ENCODE peak calls at places on chromosomes 11 and 22, in ten cellular contexts. Q is HCT116, J is lung, R is cardiac muscle cell, U is heart right ventricle, K is pancreas, G is astrocyte, F is tibial nerve, H is AG04450, T is tibial artery. D is an unnamed sample.

GRCh38 chr11:124766156-124766555 is 4.1 kb upstream of the ESAM start:
- DNase-seq in K (no peak), R (no peak), Q (no peak), J (no peak), F (no peak), H (no peak), G (no peak), U (no peak), T (no peak), D (no peak)

GRCh38 chr11:113184498-113184897 is 129.9 kb upstream of the TTC12 start:
- DNase-seq in G (peak), Q (no peak), T (no peak), H (no peak), J (no peak), U (no peak), R (no peak), F (no peak), K (no peak), D (no peak)

GRCh38 chr11:78365381-78365792 is 52.2 kb downstream of the GAB2 start:
- DNase-seq in R (peak), U (no peak), T (no peak), J (peak), F (no peak), G (peak), K (no peak), H (no peak), Q (peak), D (no peak)

GRCh38 chr11:47259178-47259977 is 1.6 kb downstream of the NR1H3 start:
- DNase-seq in F (no peak), U (peak), T (no peak), K (no peak), Q (no peak), R (peak), G (no peak), J (no peak), H (no peak), D (peak)

GRCh38 chr11:1138053-1138452 is 19.7 kb upstream of the MUC5AC start:
- DNase-seq in U (no peak), G (peak), Q (no peak), K (no peak), H (no peak), R (no peak), F (no peak), T (no peak), J (no peak), D (no peak)

GRCh38 chr22:29456211-29456671 is 17.9 kb downstream of the RFPL1 start:
- DNase-seq in H (no peak), R (no peak), U (no peak), F (no peak), J (no peak), T (peak), Q (no peak), G (peak), K (no peak), D (no peak)

GRCh38 chr11:3959015-3959917 is 103.8 kb downstream of the STIM1 start:
- DNase-seq in F (no peak), U (no peak), Q (no peak), J (no peak), R (no peak), T (no peak), G (peak), K (no peak), H (no peak), D (no peak)

GRCh38 chr11:108781921-108782320 is 117.1 kb downstream of the DDX10 start:
- DNase-seq in Q (no peak), F (no peak), K (no peak), G (no peak), R (no peak), J (no peak), U (no peak), H (no peak), T (no peak), D (no peak)

GRCh38 chr11:114307524-114308203 is 11.5 kb downstream of the NNMT start:
- DNase-seq in F (peak), U (peak), R (no peak), K (no peak), H (no peak), T (peak), G (peak), J (peak), Q (no peak), D (no peak)

GRCh38 chr11:19079643-19080440 is 19.3 kb upstream of the MRGPRX2 start:
- DNase-seq in K (no peak), G (peak), F (no peak), J (no peak), H (no peak), Q (peak), R (no peak), U (no peak), T (no peak), D (peak)

GRCh38 chr11:69912161-69912910 is 93.1 kb upstream of the FGF3 start:
- DNase-seq in U (no peak), J (no peak), Q (no peak), K (no peak), H (no peak), F (no peak), T (peak), G (no peak), R (no peak), D (no peak)

GRCh38 chr11:102430158-102430836 is 22.3 kb downstream of the TMEM123 start:
- DNase-seq in Q (no peak), K (no peak), J (no peak), U (no peak), H (no peak), F (no peak), G (peak), R (no peak), T (no peak), D (no peak)

GRCh38 chr11:47443028-47443700 is 5.8 kb downstream of the RAPSN start:
- DNase-seq in R (no peak), H (no peak), G (no peak), K (no peak), Q (no peak), U (no peak), J (no peak), T (no peak), F (no peak), D (no peak)

GRCh38 chr11:5138256-5138655 is at the start of gene OR52A5:
- DNase-seq in J (no peak), T (no peak), H (no peak), R (no peak), F (no peak), Q (no peak), G (no peak), U (no peak), K (no peak), D (no peak)

GRCh38 chr11:5131584-5132335 is 6.4 kb downstream of the OR52A5 start:
- DNase-seq in U (no peak), K (no peak), F (no peak), G (no peak), T (no peak), R (no peak), Q (no peak), J (no peak), H (no peak), D (no peak)

GRCh38 chr11:5136246-5136645 is 1.9 kb downstream of the OR52A5 start:
- DNase-seq in R (no peak), F (no peak), G (no peak), J (no peak), T (no peak), H (no peak), K (no peak), Q (no peak), U (no peak), D (no peak)
- H3K4me3 ChIP-seq in R (no peak), F (no peak), G (no peak), J (no peak), T (no peak), H (no peak), K (no peak), Q (no peak), U (no peak), D (no peak)

GRCh38 chr11:11772865-11773515 is 68.8 kb upstream of the USP47 start:
- DNase-seq in H (no peak), G (no peak), T (no peak), Q (no peak), R (no peak), K (no peak), U (no peak), F (no peak), J (no peak), D (no peak)
- H3K27ac ChIP-seq in H (no peak), G (no peak), T (no peak), Q (no peak), R (no peak), K (no peak), U (no peak), F (no peak), J (no peak), D (no peak)

DNA sequence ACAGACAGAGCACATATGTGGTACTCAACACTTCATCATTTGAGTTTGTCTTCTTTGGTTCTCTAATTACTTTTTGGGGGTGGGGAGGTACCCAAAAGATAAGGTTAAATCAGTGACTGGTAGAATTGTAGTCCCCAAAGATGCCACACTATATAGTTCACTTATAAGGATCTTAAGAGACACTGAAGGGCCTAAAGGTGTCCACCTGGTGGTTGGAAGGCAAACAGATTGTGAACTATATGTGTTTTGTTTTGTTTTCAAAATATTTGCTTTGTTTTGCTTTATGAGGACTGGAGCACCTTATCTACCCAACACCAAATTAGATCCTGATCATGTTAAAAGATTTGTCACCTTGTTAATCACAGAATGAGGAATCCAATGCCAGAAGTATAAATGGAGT is 136.1 kb downstream of the DCDC1 start:
- DNase-seq in J (no peak), G (no peak), K (no peak), R (no peak), U (no peak), H (no peak), Q (peak), F (no peak), T (no peak), D (no peak)
- TF ChIP-seq CTCF in J (no peak), G (peak), K (no peak), R (peak), U (no peak), H (no peak), Q (peak), F (no peak), T (no peak), D (no peak)

GRCh38 chr11:16610738-16611388 is 127.6 kb upstream of the C11orf58 start:
- DNase-seq in Q (no peak), U (no peak), F (no peak), J (no peak), R (peak), H (no peak), G (no peak), T (no peak), K (no peak), D (no peak)

GRCh38 chr11:16609769-16610168 is 128.7 kb upstream of the C11orf58 start:
- DNase-seq in K (no peak), R (no peak), J (no peak), U (no peak), T (no peak), G (no peak), Q (no peak), H (no peak), F (no peak), D (no peak)

GRCh38 chr11:16611395-16612233 is 126.8 kb upstream of the C11orf58 start:
- DNase-seq in J (no peak), G (no peak), R (peak), F (no peak), U (no peak), K (no peak), T (no peak), Q (no peak), H (no peak), D (no peak)

GRCh38 chr11:16612234-16612571 is 126.2 kb upstream of the C11orf58 start:
- DNase-seq in F (no peak), R (no peak), J (no peak), H (no peak), G (no peak), T (no peak), U (no peak), K (no peak), Q (no peak), D (no peak)

GRCh38 chr11:16610213-16610737 is 128.2 kb upstream of the C11orf58 start:
- DNase-seq in T (no peak), K (no peak), Q (no peak), G (no peak), H (no peak), F (no peak), J (no peak), R (no peak), U (no peak), D (no peak)
- H3K4me3 ChIP-seq in T (no peak), K (no peak), Q (no peak), G (no peak), H (no peak), F (no peak), J (no peak), R (no peak), U (no peak), D (no peak)

GRCh38 chr22:17262976-17263375 is 43.7 kb upstream of the ADA2 start:
- DNase-seq in Q (no peak), J (no peak), T (no peak), H (no peak), F (no peak), R (no peak), G (no peak), U (no peak), K (no peak), D (no peak)
- H3K27ac ChIP-seq in Q (no peak), J (no peak), T (no peak), H (no peak), F (no peak), R (no peak), G (no peak), U (no peak), K (no peak), D (no peak)

GRCh38 chr11:103862049-103862826 is 174.2 kb upstream of the DDI1 start:
- DNase-seq in H (no peak), T (no peak), G (no peak), K (no peak), Q (no peak), J (no peak), R (no peak), U (no peak), F (no peak), D (no peak)
- TF ChIP-seq CTCF in H (no peak), T (no peak), G (no peak), K (no peak), Q (no peak), J (no peak), R (no peak), U (no peak), F (no peak), D (no peak)

DNA sequence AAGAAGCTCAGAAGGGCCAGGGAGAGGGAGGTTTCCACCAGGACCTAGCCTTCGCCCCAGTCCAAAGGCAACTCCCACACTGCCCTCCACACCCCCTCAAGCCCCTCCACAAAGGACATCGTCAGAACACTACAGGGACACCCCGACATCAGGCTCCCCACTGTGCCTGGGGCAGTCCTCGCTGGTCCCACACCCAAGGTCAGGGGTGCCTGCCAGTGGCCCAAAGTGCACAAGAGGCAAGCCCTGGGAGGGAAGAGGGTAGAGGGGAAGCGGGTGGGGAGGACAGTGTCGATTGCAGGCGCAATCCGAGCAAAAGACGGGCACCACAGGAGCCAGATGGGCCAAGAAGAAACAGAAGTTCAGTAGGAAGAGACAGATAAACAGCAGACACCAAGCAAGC is 35.6 kb upstream of the JAM3 start:
- DNase-seq in Q (no peak), H (no peak), J (no peak), K (no peak), F (no peak), G (no peak), T (no peak), R (no peak), U (no peak), D (no peak)
- H3K4me3 ChIP-seq in Q (no peak), H (no peak), J (no peak), K (no peak), F (no peak), G (no peak), T (peak), R (no peak), U (no peak), D (no peak)